ENCODE peak calls at places on chromosomes 5 and 9, in seven cellular contexts. One of them, this sample, is unnamed. For H3K4me1 and H3K27me3, the result is how much of the 10 kb centered on the place peaks cover.

GRCh38 chr5:122313001-122313402 is 965 bp downstream of the SNCAIP start:
- DNase-seq in tibial artery: peak
- DNase-seq in CD4-positive, alpha-beta memory T cell: no peak
- DNase-seq in IMR-90: peak
- DNase-seq in hepatocyte: peak
- DNase-seq in aorta: peak
- DNase-seq in heart right ventricle: peak
- DNase-seq in this sample: no peak

GRCh38 chr5:145568581-145568980 is 266.6 kb downstream of the PRELID2 start:
- DNase-seq in aorta: no peak
- DNase-seq in hepatocyte: no peak
- DNase-seq in heart right ventricle: no peak
- DNase-seq in tibial artery: no peak
- DNase-seq in CD4-positive, alpha-beta memory T cell: no peak
- DNase-seq in IMR-90: peak
- DNase-seq in this sample: no peak

GRCh38 chr5:151345808-151346478 is 1.4 kb downstream of the SLC36A2 start:
- DNase-seq in IMR-90: peak
- DNase-seq in aorta: no peak
- DNase-seq in tibial artery: no peak
- DNase-seq in heart right ventricle: no peak
- DNase-seq in hepatocyte: no peak
- DNase-seq in CD4-positive, alpha-beta memory T cell: no peak
- DNase-seq in this sample: no peak

GRCh38 chr9:115739096-115739875 is 414.3 kb upstream of the PAPPA start:
- DNase-seq in aorta: no peak
- DNase-seq in IMR-90: no peak
- DNase-seq in heart right ventricle: no peak
- DNase-seq in CD4-positive, alpha-beta memory T cell: no peak
- DNase-seq in tibial artery: no peak
- DNase-seq in hepatocyte: no peak
- DNase-seq in this sample: no peak

GRCh38 chr5:119287547-119288073 is 68.2 kb upstream of the TNFAIP8 start:
- DNase-seq in IMR-90: peak
- DNase-seq in aorta: no peak
- DNase-seq in tibial artery: no peak
- DNase-seq in hepatocyte: no peak
- DNase-seq in heart right ventricle: no peak
- DNase-seq in CD4-positive, alpha-beta memory T cell: peak
- DNase-seq in this sample: peak

GRCh38 chr5:138336952-138337684 is 948 bp upstream of the FAM53C start:
- DNase-seq in heart right ventricle: peak
- DNase-seq in tibial artery: peak
- DNase-seq in CD4-positive, alpha-beta memory T cell: no peak
- DNase-seq in IMR-90: peak
- DNase-seq in hepatocyte: peak
- DNase-seq in aorta: peak
- DNase-seq in this sample: peak

GRCh38 chr5:43482490-43483064 is 1.1 kb downstream of the TMEM267 start:
- DNase-seq in heart right ventricle: no peak
- DNase-seq in hepatocyte: no peak
- DNase-seq in IMR-90: peak
- DNase-seq in CD4-positive, alpha-beta memory T cell: no peak
- DNase-seq in aorta: no peak
- DNase-seq in tibial artery: no peak
- DNase-seq in this sample: no peak

GRCh38 chr9:76007935-76008334 is 117.5 kb downstream of the PCSK5 start:
- DNase-seq in hepatocyte: no peak
- DNase-seq in tibial artery: no peak
- DNase-seq in IMR-90: no peak
- DNase-seq in aorta: no peak
- DNase-seq in heart right ventricle: no peak
- DNase-seq in CD4-positive, alpha-beta memory T cell: no peak
- DNase-seq in this sample: no peak

GRCh38 chr9:38682713-38683112 is 37.2 kb downstream of the FAM240B start:
- DNase-seq in hepatocyte: peak
- DNase-seq in CD4-positive, alpha-beta memory T cell: no peak
- DNase-seq in tibial artery: no peak
- DNase-seq in aorta: no peak
- DNase-seq in IMR-90: peak
- DNase-seq in heart right ventricle: no peak
- DNase-seq in this sample: no peak

GRCh38 chr9:18516514-18516913 is 42.6 kb downstream of the ADAMTSL1 start:
- DNase-seq in hepatocyte: no peak
- DNase-seq in tibial artery: no peak
- DNase-seq in heart right ventricle: no peak
- DNase-seq in IMR-90: no peak
- DNase-seq in CD4-positive, alpha-beta memory T cell: no peak
- DNase-seq in aorta: no peak
- DNase-seq in this sample: no peak

GRCh38 chr9:35612843-35613242 is 5.4 kb downstream of the CD72 start:
- DNase-seq in tibial artery: no peak
- DNase-seq in hepatocyte: no peak
- DNase-seq in CD4-positive, alpha-beta memory T cell: no peak
- DNase-seq in IMR-90: no peak
- DNase-seq in aorta: no peak
- DNase-seq in heart right ventricle: no peak
- DNase-seq in this sample: no peak

GRCh38 chr5:107619781-107620180 is 51.0 kb downstream of the EFNA5 start:
- DNase-seq in IMR-90: no peak
- DNase-seq in hepatocyte: no peak
- DNase-seq in CD4-positive, alpha-beta memory T cell: no peak
- DNase-seq in heart right ventricle: no peak
- DNase-seq in tibial artery: no peak
- DNase-seq in aorta: no peak
- DNase-seq in this sample: no peak

GRCh38 chr9:115369322-115369957 is 251.5 kb upstream of the TNC start:
- DNase-seq in heart right ventricle: peak
- DNase-seq in IMR-90: peak
- DNase-seq in hepatocyte: peak
- DNase-seq in CD4-positive, alpha-beta memory T cell: no peak
- DNase-seq in aorta: peak
- DNase-seq in tibial artery: no peak
- DNase-seq in this sample: no peak

DNA sequence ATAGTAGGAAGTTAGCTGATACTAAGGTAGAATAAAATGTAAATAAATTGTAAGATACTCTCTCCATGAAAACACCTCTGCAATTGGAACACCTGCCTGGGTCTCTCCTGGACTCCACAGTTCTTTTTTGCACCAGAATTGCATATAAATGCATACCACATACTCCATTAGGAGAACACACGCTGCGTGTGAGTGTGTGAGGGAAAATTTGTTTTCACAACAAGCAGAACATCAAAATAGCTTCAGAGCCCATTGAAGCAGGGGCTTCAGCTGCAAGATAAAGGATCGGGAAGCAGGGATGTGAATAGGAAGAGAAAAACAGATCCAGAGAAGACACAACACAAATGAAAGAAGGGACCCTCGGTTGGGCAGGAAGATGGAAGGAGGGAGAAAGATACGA is 389.8 kb upstream of the BRINP1 start:
- DNase-seq in CD4-positive, alpha-beta memory T cell: no peak
- DNase-seq in IMR-90: no peak
- DNase-seq in hepatocyte: no peak
- DNase-seq in tibial artery: no peak
- DNase-seq in aorta: no peak
- DNase-seq in heart right ventricle: no peak
- DNase-seq in this sample: no peak
- H3K4me1 ChIP-seq in CD4-positive, alpha-beta memory T cell: under half
- H3K4me1 ChIP-seq in IMR-90: under half
- H3K4me1 ChIP-seq in hepatocyte: under half
- H3K4me1 ChIP-seq in tibial artery: under half
- H3K4me1 ChIP-seq in aorta: under half
- H3K4me1 ChIP-seq in heart right ventricle: under half
- H3K4me1 ChIP-seq in this sample: under half

DNA sequence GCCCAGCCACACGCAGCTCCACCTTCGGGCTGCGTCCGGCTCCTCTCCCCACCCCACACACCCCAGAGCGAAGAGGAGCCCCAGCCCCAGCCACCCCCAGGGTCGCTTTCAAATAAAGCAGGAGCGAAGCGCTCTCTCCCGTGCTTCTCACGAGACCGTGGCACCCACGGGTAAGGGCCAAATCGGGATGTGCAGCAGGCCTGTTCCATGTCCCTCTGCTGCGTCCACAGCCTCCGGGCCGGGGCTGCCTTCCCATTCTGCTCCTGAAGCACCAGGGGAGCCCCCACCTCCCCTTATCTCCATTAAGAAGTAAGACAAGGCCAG is 59.8 kb downstream of the KCNT1 start:
- DNase-seq in heart right ventricle: no peak
- DNase-seq in CD4-positive, alpha-beta memory T cell: no peak
- DNase-seq in IMR-90: no peak
- DNase-seq in aorta: no peak
- DNase-seq in tibial artery: no peak
- DNase-seq in hepatocyte: no peak
- DNase-seq in this sample: no peak
- H3K27me3 ChIP-seq in heart right ventricle: under half
- H3K27me3 ChIP-seq in CD4-positive, alpha-beta memory T cell: under half
- H3K27me3 ChIP-seq in IMR-90: under half
- H3K27me3 ChIP-seq in aorta: under half
- H3K27me3 ChIP-seq in tibial artery: under half
- H3K27me3 ChIP-seq in hepatocyte: under half
- H3K27me3 ChIP-seq in this sample: under half

GRCh38 chr9:136920832-136921231 is 23.7 kb downstream of the FBXW5 start:
- DNase-seq in hepatocyte: no peak
- DNase-seq in aorta: no peak
- DNase-seq in tibial artery: no peak
- DNase-seq in heart right ventricle: no peak
- DNase-seq in IMR-90: no peak
- DNase-seq in CD4-positive, alpha-beta memory T cell: no peak
- DNase-seq in this sample: no peak
- H3K4me1 ChIP-seq in hepatocyte: under half
- H3K4me1 ChIP-seq in aorta: under half
- H3K4me1 ChIP-seq in tibial artery: under half
- H3K4me1 ChIP-seq in heart right ventricle: under half
- H3K4me1 ChIP-seq in IMR-90: under half
- H3K4me1 ChIP-seq in CD4-positive, alpha-beta memory T cell: under half
- H3K4me1 ChIP-seq in this sample: under half

DNA sequence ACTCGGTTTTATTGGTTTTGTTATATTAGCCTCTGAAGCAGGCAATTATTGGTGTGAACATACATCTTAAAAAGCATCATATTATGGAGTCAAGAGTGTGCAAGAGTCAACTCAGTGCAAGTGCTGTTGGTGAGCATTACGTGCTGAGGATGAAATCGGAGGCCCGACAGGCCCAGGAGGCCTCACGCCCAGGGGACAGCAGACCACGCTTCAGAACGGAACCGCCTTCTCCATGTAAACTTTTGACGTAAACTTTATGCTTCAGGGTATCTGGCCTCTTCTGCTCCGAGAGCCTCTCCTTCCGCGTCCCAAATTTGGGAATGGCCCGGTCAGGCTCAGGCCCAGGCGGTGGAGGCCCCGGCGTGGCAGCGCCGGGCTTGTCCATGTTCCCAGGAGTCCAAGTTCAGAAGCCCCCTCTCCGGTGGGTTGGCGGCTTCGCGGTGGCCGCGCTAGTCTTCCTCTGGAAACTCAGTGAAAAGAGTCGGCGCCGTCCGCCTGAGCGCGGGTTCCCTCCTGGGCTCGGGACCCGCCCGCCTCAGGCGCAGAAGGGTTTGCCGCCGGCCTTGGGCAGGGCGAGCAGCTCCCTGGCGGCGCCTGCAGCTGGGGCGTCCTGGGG is 5.2 kb downstream of the IRX4 start:
- DNase-seq in heart right ventricle: no peak
- DNase-seq in CD4-positive, alpha-beta memory T cell: no peak
- DNase-seq in tibial artery: no peak
- DNase-seq in hepatocyte: peak
- DNase-seq in IMR-90: no peak
- DNase-seq in aorta: no peak
- DNase-seq in this sample: no peak
- H3K27me3 ChIP-seq in heart right ventricle: half or more
- H3K27me3 ChIP-seq in CD4-positive, alpha-beta memory T cell: under half
- H3K27me3 ChIP-seq in tibial artery: half or more
- H3K27me3 ChIP-seq in hepatocyte: half or more
- H3K27me3 ChIP-seq in IMR-90: half or more
- H3K27me3 ChIP-seq in aorta: under half
- H3K27me3 ChIP-seq in this sample: under half

GRCh38 chr5:17816947-17817346 is 182.7 kb downstream of the TAF11L14 start:
- DNase-seq in tibial artery: no peak
- DNase-seq in hepatocyte: no peak
- DNase-seq in IMR-90: peak
- DNase-seq in aorta: no peak
- DNase-seq in CD4-positive, alpha-beta memory T cell: no peak
- DNase-seq in heart right ventricle: no peak
- DNase-seq in this sample: no peak

GRCh38 chr5:17817946-17818345 is 183.7 kb downstream of the TAF11L14 start:
- DNase-seq in tibial artery: no peak
- DNase-seq in IMR-90: peak
- DNase-seq in hepatocyte: no peak
- DNase-seq in CD4-positive, alpha-beta memory T cell: no peak
- DNase-seq in heart right ventricle: no peak
- DNase-seq in aorta: no peak
- DNase-seq in this sample: no peak

GRCh38 chr5:17819786-17820185 is 185.5 kb downstream of the TAF11L14 start:
- DNase-seq in hepatocyte: no peak
- DNase-seq in heart right ventricle: no peak
- DNase-seq in tibial artery: no peak
- DNase-seq in aorta: no peak
- DNase-seq in CD4-positive, alpha-beta memory T cell: no peak
- DNase-seq in IMR-90: peak
- DNase-seq in this sample: no peak
- H3K4me1 ChIP-seq in hepatocyte: under half
- H3K4me1 ChIP-seq in heart right ventricle: under half
- H3K4me1 ChIP-seq in tibial artery: under half
- H3K4me1 ChIP-seq in aorta: under half
- H3K4me1 ChIP-seq in CD4-positive, alpha-beta memory T cell: under half
- H3K4me1 ChIP-seq in IMR-90: under half
- H3K4me1 ChIP-seq in this sample: under half

DNA sequence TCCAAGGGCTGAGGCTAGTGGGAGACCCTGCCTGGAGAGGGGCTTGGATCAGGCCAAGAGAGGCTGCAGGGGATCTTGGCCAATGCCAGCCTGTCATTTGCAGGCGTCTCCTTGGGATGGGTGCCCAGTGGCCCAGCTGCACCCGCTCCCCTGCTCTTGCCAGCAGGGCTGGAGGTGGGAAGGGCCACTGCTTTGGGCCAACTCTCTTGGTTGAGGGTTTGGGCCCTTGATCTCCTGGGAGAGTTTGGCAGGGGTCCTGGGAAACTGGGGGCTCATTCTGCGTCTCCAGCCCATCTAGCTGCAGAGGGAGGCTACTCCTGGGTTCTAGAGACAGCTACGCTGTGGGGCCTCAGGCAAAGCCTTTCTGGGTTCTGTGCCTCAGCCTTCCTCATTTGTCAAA is 10.5 kb downstream of the PSD2 start:
- DNase-seq in tibial artery: no peak
- DNase-seq in hepatocyte: no peak
- DNase-seq in heart right ventricle: no peak
- DNase-seq in IMR-90: no peak
- DNase-seq in aorta: peak
- DNase-seq in CD4-positive, alpha-beta memory T cell: no peak
- DNase-seq in this sample: no peak
- H3K27me3 ChIP-seq in tibial artery: under half
- H3K27me3 ChIP-seq in hepatocyte: under half
- H3K27me3 ChIP-seq in heart right ventricle: under half
- H3K27me3 ChIP-seq in IMR-90: under half
- H3K27me3 ChIP-seq in aorta: under half
- H3K27me3 ChIP-seq in CD4-positive, alpha-beta memory T cell: under half
- H3K27me3 ChIP-seq in this sample: under half

GRCh38 chr9:108469654-108470053 is 386.1 kb downstream of the ACTL7B start:
- DNase-seq in IMR-90: peak
- DNase-seq in aorta: peak
- DNase-seq in hepatocyte: no peak
- DNase-seq in heart right ventricle: no peak
- DNase-seq in CD4-positive, alpha-beta memory T cell: no peak
- DNase-seq in tibial artery: no peak
- DNase-seq in this sample: no peak
- H3K4me1 ChIP-seq in IMR-90: under half
- H3K4me1 ChIP-seq in aorta: under half
- H3K4me1 ChIP-seq in hepatocyte: under half
- H3K4me1 ChIP-seq in heart right ventricle: under half
- H3K4me1 ChIP-seq in CD4-positive, alpha-beta memory T cell: under half
- H3K4me1 ChIP-seq in tibial artery: under half
- H3K4me1 ChIP-seq in this sample: under half

GRCh38 chr5:154614125-154614524 is 136.1 kb upstream of the HAND1 start:
- DNase-seq in tibial artery: no peak
- DNase-seq in IMR-90: no peak
- DNase-seq in heart right ventricle: no peak
- DNase-seq in aorta: no peak
- DNase-seq in CD4-positive, alpha-beta memory T cell: no peak
- DNase-seq in hepatocyte: no peak
- DNase-seq in this sample: no peak
- H3K27me3 ChIP-seq in tibial artery: under half
- H3K27me3 ChIP-seq in IMR-90: under half
- H3K27me3 ChIP-seq in heart right ventricle: under half
- H3K27me3 ChIP-seq in aorta: under half
- H3K27me3 ChIP-seq in CD4-positive, alpha-beta memory T cell: under half
- H3K27me3 ChIP-seq in hepatocyte: under half
- H3K27me3 ChIP-seq in this sample: under half

This sample was measured in CD8-positive, alpha-beta memory T cell.